ENCODE peak calls at places on chromosome 11, in ten cellular contexts. A is mammary epithelial cell, Z is ovary, J is Peyer's patch, W is colonic mucosa, V is psoas muscle, C is neural progenitor cell, T is thoracic aorta, B is K562, K is cardiac muscle cell. O is an unnamed sample. For H3K36me3, the result is how much of the 10 kb centered on the place peaks cover.

GRCh38 chr11:73760066-73760679 is 701 bp downstream of the RAB6A start:
- DNase-seq in A (peak), Z (peak), J (no peak), W (peak), V (peak), C (peak), T (peak), B (peak), K (peak), O (peak)

GRCh38 chr11:31808721-31809542 is 2.2 kb downstream of the PAX6 start:
- DNase-seq in A (no peak), Z (no peak), J (no peak), W (no peak), V (no peak), C (peak), T (no peak), B (no peak), K (no peak), O (no peak)

GRCh38 chr11:110174645-110175310 is 81.6 kb downstream of the ZC3H12C start:
- DNase-seq in A (no peak), Z (no peak), J (no peak), W (no peak), V (no peak), C (no peak), T (no peak), B (peak), K (no peak), O (no peak)

GRCh38 chr11:8231979-8232378 is 31.7 kb downstream of the LMO1 start:
- DNase-seq in A (no peak), Z (no peak), J (no peak), W (no peak), V (no peak), C (no peak), T (no peak), B (no peak), K (no peak), O (no peak)

GRCh38 chr11:30852091-30852490 is 265.9 kb upstream of the MPPED2 start:
- DNase-seq in A (no peak), Z (no peak), J (no peak), W (no peak), V (no peak), C (no peak), T (no peak), B (no peak), K (no peak), O (no peak)

GRCh38 chr11:68313574-68314202 is 1.3 kb downstream of the LRP5 start:
- DNase-seq in A (peak), Z (peak), J (no peak), W (no peak), V (no peak), C (peak), T (no peak), B (peak), K (peak), O (no peak)

GRCh38 chr11:72924568-72925190 is 110.5 kb downstream of the ATG16L2 start:
- DNase-seq in A (peak), Z (no peak), J (no peak), W (no peak), V (no peak), C (no peak), T (no peak), B (no peak), K (no peak), O (no peak)

GRCh38 chr11:110715541-110715940 is 3.3 kb upstream of the ARHGAP20 start:
- DNase-seq in A (no peak), Z (no peak), J (no peak), W (no peak), V (no peak), C (no peak), T (no peak), B (no peak), K (no peak), O (no peak)

GRCh38 chr11:95883381-95883780 is 40.5 kb downstream of the MTMR2 start:
- DNase-seq in A (no peak), Z (no peak), J (no peak), W (no peak), V (no peak), C (no peak), T (no peak), B (no peak), K (no peak), O (no peak)

GRCh38 chr11:100004541-100004940 is 682.5 kb upstream of the ARHGAP42 start:
- DNase-seq in A (no peak), Z (no peak), J (no peak), W (no peak), V (no peak), C (no peak), T (no peak), B (no peak), K (no peak), O (no peak)

GRCh38 chr11:117851091-117851490 is 25.4 kb downstream of the FXYD6 start:
- DNase-seq in A (no peak), Z (peak), J (no peak), W (peak), V (no peak), C (peak), T (no peak), B (no peak), K (no peak), O (no peak)

GRCh38 chr11:27427183-27427980 is 45.2 kb downstream of the LGR4 start:
- DNase-seq in A (no peak), Z (no peak), J (no peak), W (no peak), V (no peak), C (no peak), T (no peak), B (no peak), K (no peak), O (no peak)

GRCh38 chr11:10318527-10318802 is 13.6 kb downstream of the ADM start:
- DNase-seq in A (no peak), Z (no peak), J (no peak), W (peak), V (peak), C (no peak), T (no peak), B (no peak), K (no peak), O (no peak)

GRCh38 chr11:73249858-73250773 is 22.0 kb upstream of the P2RY6 start:
- DNase-seq in A (peak), Z (peak), J (no peak), W (no peak), V (no peak), C (no peak), T (no peak), B (no peak), K (no peak), O (no peak)

GRCh38 chr11:75615709-75616108 is 53.1 kb downstream of the MAP6 start:
- DNase-seq in A (no peak), Z (no peak), J (no peak), W (no peak), V (no peak), C (no peak), T (no peak), B (no peak), K (peak), O (no peak)

GRCh38 chr11:46489668-46490560 is 98.3 kb upstream of the CHRM4 start:
- DNase-seq in A (peak), Z (no peak), J (no peak), W (peak), V (no peak), C (peak), T (no peak), B (peak), K (peak), O (peak)

GRCh38 chr11:131584694-131585592 is 214.5 kb downstream of the NTM start:
- DNase-seq in A (no peak), Z (no peak), J (no peak), W (no peak), V (no peak), C (peak), T (no peak), B (peak), K (peak), O (no peak)

GRCh38 chr11:116773203-116774112 is 671 bp upstream of the BUD13 start:
- DNase-seq in A (peak), Z (no peak), J (no peak), W (no peak), V (no peak), C (no peak), T (no peak), B (no peak), K (no peak), O (no peak)

GRCh38 chr11:92008249-92008648 is 216.4 kb upstream of the FAT3 start:
- DNase-seq in A (no peak), Z (no peak), J (no peak), W (no peak), V (no peak), C (no peak), T (no peak), B (no peak), K (no peak), O (no peak)

GRCh38 chr11:84969103-84969502 is 658.0 kb downstream of the DLG2 start:
- DNase-seq in A (no peak), Z (no peak), J (no peak), W (no peak), V (no peak), C (peak), T (no peak), B (no peak), K (peak), O (no peak)

GRCh38 chr11:87726511-87726910 is 448.7 kb downstream of the RAB38 start:
- DNase-seq in A (no peak), Z (no peak), J (no peak), W (no peak), V (no peak), C (no peak), T (no peak), B (no peak), K (no peak), O (no peak)

GRCh38 chr11:44316388-44317240 is 6.7 kb upstream of the ALX4 start:
- DNase-seq in A (no peak), Z (peak), J (no peak), W (no peak), V (no peak), C (peak), T (no peak), B (no peak), K (no peak), O (no peak)

GRCh38 chr11:118142081-118142480 is 10.5 kb downstream of the SCN4B start:
- DNase-seq in A (peak), Z (no peak), J (no peak), W (no peak), V (no peak), C (no peak), T (no peak), B (no peak), K (no peak), O (no peak)

DNA sequence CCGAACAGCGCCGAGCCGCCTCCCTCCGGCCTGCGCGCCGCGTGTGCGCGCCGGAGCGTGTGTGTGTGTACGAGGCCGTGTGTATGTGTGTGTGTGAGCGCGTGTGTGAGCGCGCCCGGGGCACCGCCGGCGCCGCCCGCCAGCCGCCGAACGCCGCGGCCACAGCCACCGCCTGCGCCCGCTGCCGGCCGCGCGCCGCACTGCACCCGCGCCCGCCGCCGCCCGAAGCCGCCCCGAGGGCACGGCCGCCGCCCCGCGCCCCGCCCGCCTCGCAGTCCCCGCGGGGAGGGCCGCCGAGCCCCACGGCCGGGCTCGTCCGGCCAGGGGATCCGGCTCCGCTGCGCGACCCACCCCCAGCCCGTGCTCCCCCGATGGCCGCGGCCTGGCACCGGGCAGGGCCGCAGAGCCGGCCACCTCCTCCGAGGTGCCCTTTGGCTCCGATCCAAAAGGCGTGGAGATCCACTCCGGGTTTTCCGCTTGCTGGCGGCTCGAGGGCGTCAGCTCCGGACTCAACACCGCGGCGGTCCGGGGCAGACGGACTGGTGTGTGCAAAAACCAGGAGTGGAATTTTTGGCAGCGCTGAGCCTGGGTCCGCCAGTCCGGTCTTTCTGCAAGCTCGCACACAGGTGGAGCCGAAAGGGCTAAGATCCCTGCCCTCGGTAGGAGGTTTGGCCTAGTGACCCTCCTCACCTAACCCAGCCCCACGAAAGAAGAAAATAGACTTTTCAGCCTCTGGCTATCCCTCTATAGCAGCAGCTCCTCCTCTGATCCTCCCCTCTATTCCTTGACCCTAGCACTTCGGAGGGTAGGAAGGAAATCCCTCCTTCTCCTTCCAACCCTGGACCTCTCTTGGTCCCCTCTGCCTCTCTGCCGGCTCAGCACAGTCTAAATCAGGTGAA is at the start of gene SYT7:
- DNase-seq in A (peak), Z (peak), J (peak), W (peak), V (peak), C (peak), T (peak), B (peak), K (peak), O (peak)
- H3K4me3 ChIP-seq in A (peak), Z (peak), J (peak), W (peak), V (peak), C (peak), T (peak), B (peak), K (peak), O (no peak)

DNA sequence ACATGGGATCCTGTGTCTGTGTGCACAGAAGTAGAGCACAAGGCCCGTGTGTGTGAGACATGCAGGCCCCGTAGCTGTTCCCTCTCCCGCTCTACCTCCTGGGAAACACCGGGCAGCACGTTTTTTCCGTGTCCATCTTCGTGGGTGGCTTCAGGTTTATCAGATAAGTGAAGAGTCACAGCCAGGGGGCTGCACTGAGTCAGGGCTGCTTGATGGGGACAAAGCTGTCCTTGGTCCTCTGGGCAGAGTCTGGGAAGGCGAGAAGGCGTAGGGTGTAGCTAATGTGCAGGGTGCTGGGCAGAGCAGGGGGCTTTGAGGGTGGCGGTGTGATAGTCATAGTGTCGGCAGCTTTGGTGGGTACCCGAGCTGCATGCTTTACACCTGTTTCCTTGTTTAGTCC is 23.7 kb downstream of the INCENP start:
- DNase-seq in A (no peak), Z (no peak), J (peak), W (no peak), V (no peak), C (peak), T (no peak), B (no peak), K (no peak), O (no peak)
- TF ChIP-seq CTCF in A (no peak), Z (no peak), J (no peak), W (no peak), V (no peak), C (no peak), T (no peak), B (no peak), K (no peak), O (no peak)

DNA sequence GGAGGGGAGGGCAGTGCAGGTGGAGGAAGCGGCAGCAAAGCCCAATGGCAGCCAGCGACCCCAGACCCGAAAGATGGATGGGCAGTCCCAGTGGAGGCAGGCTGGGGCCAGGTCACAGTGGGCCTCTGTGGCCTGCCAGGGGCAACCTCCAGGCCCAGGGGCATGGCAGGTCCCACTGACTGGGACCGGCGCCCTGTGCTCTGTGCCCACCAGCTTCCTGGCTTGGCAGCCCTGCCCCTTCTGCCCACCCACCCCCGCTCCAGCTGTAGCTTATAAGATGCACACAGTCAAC is 4.3 kb upstream of the KCNK7 start:
- DNase-seq in A (no peak), Z (no peak), J (no peak), W (no peak), V (no peak), C (no peak), T (no peak), B (no peak), K (no peak), O (no peak)
- H3K36me3 ChIP-seq in A (under half), Z (under half), J (under half), W (under half), V (under half), C (under half), T (under half), B (under half), K (under half), O (under half)

GRCh38 chr11:94131363-94132115 is 2.9 kb downstream of the PANX1 start:
- DNase-seq in A (peak), Z (no peak), J (no peak), W (no peak), V (no peak), C (no peak), T (no peak), B (no peak), K (no peak), O (no peak)
- H3K4me3 ChIP-seq in A (peak), Z (no peak), J (no peak), W (no peak), V (no peak), C (no peak), T (peak), B (no peak), K (no peak), O (no peak)

DNA sequence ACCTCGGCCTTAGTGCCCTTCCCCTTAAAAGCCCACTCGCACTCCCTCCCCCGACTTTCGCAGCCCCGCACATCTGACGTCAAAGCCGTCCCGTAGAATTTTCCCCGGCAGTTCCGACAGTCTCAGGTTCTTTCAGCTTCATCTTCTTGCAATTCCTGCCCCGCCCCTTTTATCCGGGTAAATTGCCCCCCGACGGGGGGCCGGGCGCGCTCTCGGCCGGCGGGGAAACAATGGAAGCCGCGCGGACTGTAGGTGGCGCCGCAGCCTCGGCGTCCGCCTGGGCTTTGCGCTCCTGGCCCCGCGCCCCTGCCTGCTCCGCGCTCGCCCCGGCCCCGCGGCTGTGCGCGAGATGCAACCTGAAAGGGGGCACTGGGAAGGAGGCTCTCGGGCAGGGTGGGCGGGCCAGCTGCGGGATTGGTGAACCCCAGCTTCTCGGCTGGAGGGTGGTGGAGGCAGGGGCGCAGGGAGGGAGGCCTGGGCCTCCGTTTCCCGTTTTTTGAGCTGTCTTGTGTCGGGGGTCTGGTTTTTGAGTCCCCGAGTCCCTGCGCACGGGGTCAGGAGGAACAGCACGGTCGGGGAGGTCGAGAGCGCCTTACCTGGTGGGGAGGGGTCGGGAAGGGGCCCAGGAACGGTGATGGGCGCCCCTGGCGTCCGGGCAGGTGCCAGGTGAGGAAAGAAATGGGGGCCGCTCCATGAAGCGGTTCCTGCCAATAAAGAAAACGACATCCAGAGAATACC is 855 bp upstream of the FGF19 start:
- DNase-seq in A (no peak), Z (no peak), J (no peak), W (no peak), V (no peak), C (peak), T (no peak), B (peak), K (peak), O (no peak)
- TF ChIP-seq CTCF in A (no peak), Z (no peak), J (peak), W (peak), V (peak), C (peak), T (peak), B (peak), K (peak), O (no peak)

DNA sequence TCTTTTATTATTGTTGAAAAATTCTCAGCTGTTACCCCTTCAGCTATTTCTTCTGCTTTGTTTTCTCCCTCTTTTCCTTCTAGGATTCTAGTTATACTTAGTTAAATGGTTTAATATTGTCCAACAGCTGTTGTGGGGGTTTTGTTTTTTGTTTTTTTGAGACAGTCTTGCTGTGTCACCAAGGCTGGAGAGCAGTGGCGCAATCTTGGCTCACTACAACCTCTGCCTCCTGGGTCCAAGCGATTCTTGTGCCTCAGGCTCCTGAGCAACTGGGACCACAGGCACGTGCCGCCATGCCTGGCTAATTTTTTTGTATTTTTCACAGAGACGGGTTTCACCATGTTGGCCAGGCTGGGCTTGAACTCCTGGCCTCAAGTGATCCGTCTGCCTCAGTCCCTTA is 12.7 kb downstream of the SDHAF2 start:
- DNase-seq in A (no peak), Z (no peak), J (no peak), W (no peak), V (no peak), C (no peak), T (no peak), B (no peak), K (no peak), O (no peak)
- H3K36me3 ChIP-seq in A (under half), Z (under half), J (under half), W (under half), V (under half), C (under half), T (under half), B (half or more), K (under half), O (under half)

DNA sequence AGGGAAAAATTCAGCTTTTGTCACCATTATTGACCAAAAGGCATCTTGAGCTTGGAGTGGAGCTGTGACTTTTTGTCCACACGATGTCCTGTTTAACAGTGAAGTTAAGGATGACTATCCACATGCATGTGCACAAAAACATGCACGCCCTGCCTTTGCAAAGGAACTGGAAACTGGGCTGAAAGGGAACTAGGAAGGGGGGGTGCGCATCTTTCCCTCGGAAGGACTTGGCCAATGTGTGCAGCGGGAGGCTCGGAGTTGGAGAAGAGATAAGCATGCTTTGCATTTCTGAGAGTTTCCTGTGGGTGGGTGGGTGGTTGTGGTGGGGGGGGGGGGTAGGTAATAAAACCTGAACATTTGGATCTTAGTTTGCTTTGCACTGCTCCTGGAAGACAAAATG is 421 bp upstream of the KIRREL3 start:
- DNase-seq in A (no peak), Z (no peak), J (no peak), W (no peak), V (no peak), C (peak), T (no peak), B (no peak), K (no peak), O (no peak)
- H3K4me3 ChIP-seq in A (peak), Z (no peak), J (no peak), W (peak), V (peak), C (peak), T (no peak), B (no peak), K (peak), O (no peak)

O was measured in GM06990.